ENCODE peak calls at places on chromosomes 11 and 22, in six cellular contexts. J is mucosa of descending colon; C is PC-3; L is chondrocyte; S is CD8-positive, alpha-beta T cell; M is GM12865. B is an unnamed sample.

GRCh38 chr11:133797542-133797941 is 47.8 kb downstream of the SPATA19 start:
- DNase-seq in J (no peak), C (no peak), L (no peak), S (no peak), M (no peak), B (no peak)

GRCh38 chr22:50624347-50625130 is 3.4 kb downstream of the ARSA start:
- DNase-seq in J (no peak), C (no peak), L (no peak), S (no peak), M (no peak), B (no peak)

GRCh38 chr11:106326087-106326486 is 248.6 kb downstream of the AASDHPPT start:
- DNase-seq in J (no peak), C (no peak), L (no peak), S (no peak), M (no peak), B (no peak)

GRCh38 chr11:108319541-108320145 is 96.8 kb downstream of the ATM start:
- DNase-seq in J (no peak), C (no peak), L (no peak), S (no peak), M (no peak), B (peak)

GRCh38 chr11:123822591-123822990 is 16.4 kb upstream of the OR6M1 start:
- DNase-seq in J (no peak), C (no peak), L (no peak), S (no peak), M (no peak), B (no peak)

GRCh38 chr22:19966908-19967750 is 25.5 kb upstream of the TXNRD2 start:
- DNase-seq in J (no peak), C (no peak), L (no peak), S (no peak), M (no peak), B (no peak)

GRCh38 chr11:111427471-111427912 is 48.4 kb upstream of the POU2AF1 start:
- DNase-seq in J (no peak), C (no peak), L (no peak), S (no peak), M (no peak), B (no peak)

GRCh38 chr22:49869855-49870712 is 16.4 kb downstream of the ZBED4 start:
- DNase-seq in J (no peak), C (no peak), L (no peak), S (peak), M (no peak), B (no peak)

DNA sequence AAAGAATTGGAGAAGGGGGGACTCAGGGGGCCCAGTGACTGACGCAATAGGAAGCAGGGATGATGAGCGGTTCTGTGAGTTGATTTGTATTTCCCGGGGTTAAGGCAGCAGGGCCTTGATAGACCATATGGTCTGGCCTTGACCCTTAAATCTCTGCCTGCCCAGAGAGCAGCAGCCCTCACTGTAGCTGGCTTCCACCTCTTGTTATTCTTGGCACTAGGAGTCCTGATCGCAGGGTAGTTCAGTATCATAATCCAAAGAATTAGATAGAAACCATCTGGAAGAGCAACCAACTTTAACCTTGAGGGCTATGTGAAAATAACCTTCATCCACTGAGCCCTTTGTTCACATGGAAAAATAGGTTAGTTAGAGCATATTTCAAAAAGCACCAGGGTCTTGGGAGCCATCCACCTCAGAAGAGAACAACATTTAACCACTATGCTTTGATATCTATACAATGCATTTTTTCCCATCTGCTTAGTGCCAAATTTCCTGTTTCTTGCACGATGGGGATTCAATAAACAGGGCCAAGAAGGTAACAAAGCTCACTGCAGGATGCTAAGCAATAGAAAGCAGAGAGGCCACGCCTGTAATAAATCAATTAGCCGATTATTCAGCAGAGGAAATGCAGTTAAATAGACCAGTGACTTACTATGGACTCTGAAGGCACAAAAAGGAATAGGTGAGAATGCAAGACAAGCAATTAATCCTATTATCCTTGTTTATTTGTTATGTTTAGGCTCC is 761.3 kb downstream of the OPCML start:
- DNase-seq in J (no peak), C (no peak), L (no peak), S (no peak), M (no peak), B (no peak)
- TF ChIP-seq CTCF in J (no peak), C (no peak), L (no peak), S (no peak), M (no peak), B (no peak)

GRCh38 chr11:69643646-69644045 is 2.7 kb downstream of the CCND1 start:
- DNase-seq in J (no peak), C (peak), L (no peak), S (no peak), M (no peak), B (no peak)
- TF ChIP-seq CTCF in J (no peak), C (peak), L (peak), S (peak), M (no peak), B (peak)

GRCh38 chr22:48615171-48616008 is 1212.3 kb downstream of the BRD1 start:
- DNase-seq in J (no peak), C (no peak), L (no peak), S (no peak), M (no peak), B (no peak)
- TF ChIP-seq CTCF in J (no peak), C (no peak), L (no peak), S (no peak), M (no peak), B (no peak)

GRCh38 chr11:2580444-2581050 is 119.2 kb downstream of the KCNQ1OT1 start:
- DNase-seq in J (peak), C (no peak), L (peak), S (peak), M (no peak), B (no peak)

GRCh38 chr11:2580061-2580421 is 119.8 kb downstream of the KCNQ1OT1 start:
- DNase-seq in J (no peak), C (no peak), L (peak), S (peak), M (no peak), B (no peak)

GRCh38 chr11:2582436-2582931 is 117.3 kb downstream of the KCNQ1OT1 start:
- DNase-seq in J (peak), C (no peak), L (peak), S (peak), M (no peak), B (no peak)

GRCh38 chr11:2581931-2582435 is 117.8 kb downstream of the KCNQ1OT1 start:
- DNase-seq in J (peak), C (no peak), L (peak), S (peak), M (no peak), B (no peak)

DNA sequence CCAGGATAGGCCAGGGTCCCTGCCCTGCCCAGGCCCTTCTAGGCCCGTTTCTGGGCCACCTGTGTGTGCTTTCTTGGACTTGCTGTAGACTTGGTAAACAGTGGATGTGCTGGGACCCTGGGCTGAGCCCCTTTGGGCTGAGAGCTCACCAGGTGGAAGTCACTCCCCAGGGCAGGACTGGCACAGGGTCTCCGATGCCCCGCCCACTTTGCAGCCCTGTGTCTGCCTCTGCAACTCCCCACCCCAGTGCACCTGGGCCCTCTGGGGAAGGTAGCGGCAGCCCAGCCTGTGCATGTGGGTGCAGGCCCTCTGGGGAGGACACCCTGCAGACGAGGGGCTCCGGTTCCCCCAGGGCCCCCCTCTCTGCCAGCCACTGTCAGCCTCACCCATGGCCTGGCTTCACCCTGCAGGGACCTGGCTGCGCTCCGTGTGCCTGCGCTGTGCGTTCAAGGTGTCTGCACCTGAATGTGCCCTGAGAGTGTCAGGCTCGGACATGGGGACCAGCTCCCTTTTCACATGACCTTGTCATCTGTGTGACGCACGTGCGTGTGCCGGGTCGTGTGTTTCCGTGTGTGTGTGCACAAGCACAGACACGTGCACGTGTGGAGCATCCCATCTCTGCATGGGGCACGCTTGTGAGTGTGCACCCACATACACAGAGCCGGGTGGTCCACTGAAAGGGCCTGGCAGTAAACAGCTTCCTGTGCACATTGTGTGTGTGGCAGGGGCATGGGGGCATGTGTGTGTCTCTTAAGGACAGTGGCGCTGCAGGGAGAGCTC is 118.5 kb downstream of the KCNQ1OT1 start:
- DNase-seq in J (peak), C (no peak), L (peak), S (peak), M (no peak), B (no peak)
- TF ChIP-seq CTCF in J (no peak), C (no peak), L (no peak), S (no peak), M (no peak), B (no peak)

GRCh38 chr11:119307219-119307618 is 9.7 kb downstream of the MCAM start:
- DNase-seq in J (no peak), C (no peak), L (no peak), S (no peak), M (no peak), B (no peak)
- TF ChIP-seq CTCF in J (no peak), C (peak), L (peak), S (no peak), M (no peak), B (peak)